ENCODE peak calls at places on chromosome 1, in four cellular contexts. One of them, this sample, is unnamed.

GRCh38 chr1:211829343-211830054 is 1.1 kb downstream of the LPGAT1 start:
- DNase-seq in heart right ventricle: peak
- DNase-seq in Calu3: peak
- DNase-seq in putamen: peak
- DNase-seq in this sample: peak

GRCh38 chr1:9466780-9467755 is 72.2 kb upstream of the SLC25A33 start:
- DNase-seq in Calu3: no peak
- DNase-seq in heart right ventricle: no peak
- DNase-seq in putamen: no peak
- DNase-seq in this sample: peak

GRCh38 chr1:222815367-222815765 is 527 bp downstream of the DISP1 start:
- DNase-seq in heart right ventricle: no peak
- DNase-seq in Calu3: peak
- DNase-seq in putamen: peak
- DNase-seq in this sample: peak

GRCh38 chr1:22572778-22573177 is 9.5 kb downstream of the EPHA8 start:
- DNase-seq in Calu3: no peak
- DNase-seq in putamen: no peak
- DNase-seq in heart right ventricle: no peak
- DNase-seq in this sample: no peak

GRCh38 chr1:155287987-155288543 is 10.8 kb downstream of the HCN3 start:
- DNase-seq in Calu3: no peak
- DNase-seq in heart right ventricle: no peak
- DNase-seq in putamen: no peak
- DNase-seq in this sample: no peak

GRCh38 chr1:1907098-1907736 is 7.8 kb upstream of the CALML6 start:
- DNase-seq in putamen: no peak
- DNase-seq in heart right ventricle: no peak
- DNase-seq in Calu3: no peak
- DNase-seq in this sample: peak

GRCh38 chr1:115089443-115090340 is at the start of gene TSPAN2:
- DNase-seq in heart right ventricle: peak
- DNase-seq in putamen: no peak
- DNase-seq in Calu3: peak
- DNase-seq in this sample: no peak

GRCh38 chr1:98005326-98006010 is 84.6 kb upstream of the DPYD start:
- DNase-seq in Calu3: no peak
- DNase-seq in heart right ventricle: no peak
- DNase-seq in putamen: no peak
- DNase-seq in this sample: no peak

GRCh38 chr1:63729227-63729620 is 44.6 kb upstream of the ROR1 start:
- DNase-seq in Calu3: no peak
- DNase-seq in heart right ventricle: no peak
- DNase-seq in putamen: no peak
- DNase-seq in this sample: no peak

GRCh38 chr1:32884726-32885125 is 1.6 kb upstream of the HPCA start:
- DNase-seq in putamen: no peak
- DNase-seq in Calu3: no peak
- DNase-seq in heart right ventricle: no peak
- DNase-seq in this sample: no peak

GRCh38 chr1:222104661-222105392 is 362.9 kb upstream of the DUSP10 start:
- DNase-seq in heart right ventricle: no peak
- DNase-seq in Calu3: peak
- DNase-seq in putamen: no peak
- DNase-seq in this sample: no peak

GRCh38 chr1:113714606-113715269 is 44.5 kb downstream of the PHTF1 start:
- DNase-seq in putamen: no peak
- DNase-seq in Calu3: no peak
- DNase-seq in heart right ventricle: no peak
- DNase-seq in this sample: no peak

GRCh38 chr1:196856053-196856452 is 31.8 kb upstream of the CFHR4 start:
- DNase-seq in putamen: no peak
- DNase-seq in heart right ventricle: no peak
- DNase-seq in Calu3: no peak
- DNase-seq in this sample: no peak

GRCh38 chr1:201016211-201016651 is 7.3 kb downstream of the KIF21B start:
- DNase-seq in putamen: peak
- DNase-seq in Calu3: no peak
- DNase-seq in heart right ventricle: peak
- DNase-seq in this sample: no peak

GRCh38 chr1:101388904-101389546 is 152.2 kb downstream of the S1PR1 start:
- DNase-seq in heart right ventricle: no peak
- DNase-seq in putamen: no peak
- DNase-seq in Calu3: no peak
- DNase-seq in this sample: no peak

GRCh38 chr1:226627924-226628623 is 79.5 kb downstream of the STUM start:
- DNase-seq in Calu3: no peak
- DNase-seq in heart right ventricle: no peak
- DNase-seq in putamen: no peak
- DNase-seq in this sample: no peak

GRCh38 chr1:241440904-241441303 is 78.7 kb downstream of the FH start:
- DNase-seq in Calu3: no peak
- DNase-seq in putamen: no peak
- DNase-seq in heart right ventricle: no peak
- DNase-seq in this sample: no peak

GRCh38 chr1:58032621-58033073 is 513.9 kb downstream of the OMA1 start:
- DNase-seq in Calu3: no peak
- DNase-seq in putamen: no peak
- DNase-seq in heart right ventricle: no peak
- DNase-seq in this sample: no peak

GRCh38 chr1:181062800-181063428 is 25.6 kb upstream of the IER5 start:
- DNase-seq in Calu3: no peak
- DNase-seq in heart right ventricle: no peak
- DNase-seq in putamen: no peak
- DNase-seq in this sample: peak

GRCh38 chr1:24340770-24341169 is 21.6 kb downstream of the GRHL3 start:
- DNase-seq in heart right ventricle: no peak
- DNase-seq in Calu3: no peak
- DNase-seq in putamen: no peak
- DNase-seq in this sample: no peak

GRCh38 chr1:59498640-59499039 is 201.7 kb downstream of the FGGY start:
- DNase-seq in heart right ventricle: peak
- DNase-seq in putamen: no peak
- DNase-seq in Calu3: no peak
- DNase-seq in this sample: peak

GRCh38 chr1:184632415-184633175 is 122.1 kb downstream of the EDEM3 start:
- DNase-seq in heart right ventricle: no peak
- DNase-seq in putamen: no peak
- DNase-seq in Calu3: no peak
- DNase-seq in this sample: no peak

GRCh38 chr1:215002471-215002870 is 80.1 kb upstream of the KCNK2 start:
- DNase-seq in putamen: no peak
- DNase-seq in heart right ventricle: no peak
- DNase-seq in Calu3: no peak
- DNase-seq in this sample: peak

GRCh38 chr1:41783189-41783639 is 135.5 kb downstream of the HIVEP3 start:
- DNase-seq in heart right ventricle: no peak
- DNase-seq in Calu3: no peak
- DNase-seq in putamen: no peak
- DNase-seq in this sample: peak

GRCh38 chr1:93976711-93977328 is 67.6 kb upstream of the GCLM start:
- DNase-seq in putamen: no peak
- DNase-seq in Calu3: no peak
- DNase-seq in heart right ventricle: no peak
- DNase-seq in this sample: no peak

GRCh38 chr1:200139661-200140250 is 112.2 kb downstream of the NR5A2 start:
- DNase-seq in Calu3: peak
- DNase-seq in putamen: no peak
- DNase-seq in heart right ventricle: peak
- DNase-seq in this sample: peak

GRCh38 chr1:235919797-235920475 is 53.2 kb upstream of the LYST start:
- DNase-seq in putamen: no peak
- DNase-seq in heart right ventricle: no peak
- DNase-seq in Calu3: no peak
- DNase-seq in this sample: peak

GRCh38 chr1:198934901-198935301 is 296.1 kb downstream of the PTPRC start:
- DNase-seq in Calu3: peak
- DNase-seq in putamen: peak
- DNase-seq in heart right ventricle: no peak
- DNase-seq in this sample: no peak

GRCh38 chr1:7044471-7044805 is 259.2 kb downstream of the CAMTA1 start:
- DNase-seq in heart right ventricle: no peak
- DNase-seq in Calu3: no peak
- DNase-seq in putamen: no peak
- DNase-seq in this sample: no peak

GRCh38 chr1:175874081-175874480 is 130.7 kb upstream of the TNR start:
- DNase-seq in Calu3: no peak
- DNase-seq in heart right ventricle: no peak
- DNase-seq in putamen: no peak
- DNase-seq in this sample: no peak

GRCh38 chr1:18289597-18289996 is 182.0 kb downstream of the IGSF21 start:
- DNase-seq in Calu3: no peak
- DNase-seq in heart right ventricle: no peak
- DNase-seq in putamen: no peak
- DNase-seq in this sample: no peak